ENCODE peak calls at places on chromosome 21, in nine cellular contexts. L is AG10803, N is GM12865, V is lung, Y is cardiac fibroblast, C is OCI-LY7, G is spleen, W is PC-3, R is endothelial cell of umbilical vein. U is an unnamed sample.

GRCh38 chr21:42079008-42079938 is 8.2 kb downstream of the UMODL1 start:
- DNase-seq in Y (no peak), R (no peak), N (no peak), W (no peak), V (no peak), G (peak), L (no peak), C (no peak), U (no peak)

GRCh38 chr21:39452965-39453332 is 1.2 kb downstream of the SH3BGR start:
- DNase-seq in W (no peak), V (no peak), Y (no peak), C (no peak), G (no peak), L (no peak), R (no peak), N (no peak), U (no peak)

GRCh38 chr21:38878394-38879179 is 72.9 kb downstream of the ETS2 start:
- DNase-seq in G (no peak), W (no peak), L (peak), V (no peak), N (no peak), R (no peak), Y (peak), C (no peak), U (no peak)

GRCh38 chr21:37986000-37986399 is 69.7 kb upstream of the KCNJ6 start:
- DNase-seq in C (no peak), R (no peak), Y (no peak), L (no peak), N (no peak), V (no peak), G (no peak), W (no peak), U (no peak)

GRCh38 chr21:40531421-40531820 is 315.5 kb downstream of the DSCAM start:
- DNase-seq in C (no peak), L (no peak), R (no peak), G (no peak), V (no peak), Y (no peak), N (no peak), W (no peak), U (no peak)

GRCh38 chr21:25080161-25080560 is 527.1 kb downstream of the MRPL39 start:
- DNase-seq in L (peak), R (no peak), Y (no peak), C (no peak), N (no peak), G (no peak), W (no peak), V (no peak), U (no peak)

GRCh38 chr21:25657140-25657539 is 18.1 kb downstream of the JAM2 start:
- DNase-seq in N (no peak), V (no peak), G (no peak), W (peak), L (no peak), R (no peak), C (no peak), Y (no peak), U (no peak)

GRCh38 chr21:41564871-41565281 is 56.9 kb upstream of the TMPRSS2 start:
- DNase-seq in Y (peak), G (no peak), N (peak), C (no peak), W (peak), V (peak), L (peak), R (peak), U (peak)

GRCh38 chr21:42980959-42981523 is 6.7 kb downstream of the PKNOX1 start:
- DNase-seq in N (no peak), V (no peak), G (no peak), R (no peak), Y (no peak), C (no peak), W (no peak), L (peak), U (no peak)

GRCh38 chr21:25421327-25422028 is 185.8 kb downstream of the MRPL39 start:
- DNase-seq in W (peak), V (no peak), N (peak), R (peak), G (no peak), C (peak), Y (peak), L (peak), U (no peak)

GRCh38 chr21:37269481-37269880 is 2.3 kb upstream of the VPS26C start:
- DNase-seq in V (no peak), L (no peak), Y (no peak), C (no peak), R (no peak), G (no peak), N (no peak), W (no peak), U (no peak)

GRCh38 chr21:37341254-37341960 is 25.2 kb upstream of the DYRK1A start:
- DNase-seq in L (peak), G (no peak), C (no peak), W (peak), Y (no peak), V (no peak), R (peak), N (no peak), U (no peak)

GRCh38 chr21:25955646-25956045 is 214.9 kb downstream of the APP start:
- DNase-seq in R (no peak), C (no peak), N (no peak), V (no peak), Y (no peak), L (no peak), G (no peak), W (no peak), U (no peak)

GRCh38 chr21:39137248-39138186 is 45.7 kb downstream of the PSMG1 start:
- DNase-seq in L (peak), R (no peak), N (no peak), G (no peak), Y (peak), W (peak), C (no peak), V (no peak), U (no peak)

GRCh38 chr21:28239345-28239744 is 753.3 kb downstream of the LTN1 start:
- DNase-seq in V (no peak), C (no peak), N (no peak), Y (peak), R (no peak), L (no peak), G (no peak), W (no peak), U (no peak)

GRCh38 chr21:27700974-27701614 is 734.2 kb upstream of the ADAMTS5 start:
- DNase-seq in R (peak), C (peak), N (peak), W (peak), V (peak), G (peak), Y (peak), L (peak), U (peak)

GRCh38 chr21:42227909-42228708 is 9.2 kb downstream of the ABCG1 start:
- DNase-seq in N (peak), Y (peak), G (peak), V (peak), L (peak), C (peak), R (peak), W (peak), U (peak)

GRCh38 chr21:37700641-37701202 is 215.5 kb downstream of the KCNJ6 start:
- DNase-seq in V (no peak), Y (peak), R (peak), W (peak), L (peak), G (no peak), N (peak), C (peak), U (peak)

GRCh38 chr21:21807598-21807903 is 809.3 kb downstream of the NCAM2 start:
- DNase-seq in L (no peak), W (no peak), V (no peak), G (no peak), R (no peak), N (no peak), Y (no peak), C (no peak), U (no peak)

GRCh38 chr21:9755611-9756010 is 765.8 kb upstream of the TPTE start:
- DNase-seq in C (no peak), N (no peak), L (no peak), G (no peak), V (no peak), Y (no peak), W (no peak), R (no peak), U (no peak)

GRCh38 chr21:29721242-29721641 is 218.6 kb downstream of the GRIK1 start:
- DNase-seq in W (no peak), L (no peak), G (no peak), N (no peak), V (no peak), C (no peak), Y (no peak), R (no peak), U (no peak)

GRCh38 chr21:38806153-38806941 is 618 bp downstream of the ETS2 start:
- DNase-seq in N (peak), C (peak), W (no peak), L (no peak), Y (no peak), G (peak), R (no peak), V (no peak), U (no peak)

GRCh38 chr21:39397651-39398385 is 47.8 kb downstream of the LCA5L start:
- DNase-seq in N (no peak), W (no peak), R (no peak), C (no peak), G (no peak), L (peak), V (no peak), Y (no peak), U (no peak)

GRCh38 chr21:28419811-28420210 is 572.9 kb downstream of the LTN1 start:
- DNase-seq in C (no peak), N (no peak), Y (no peak), G (no peak), W (peak), V (no peak), L (no peak), R (no peak), U (no peak)

GRCh38 chr21:32544697-32545096 is 40.6 kb downstream of the TCP10L start:
- DNase-seq in N (no peak), G (no peak), R (peak), Y (peak), L (no peak), V (no peak), C (no peak), W (no peak), U (no peak)
- TF ChIP-seq CTCF in N (no peak), G (no peak), R (no peak), Y (no peak), L (no peak), V (no peak), C (no peak), W (no peak), U (no peak)

DNA sequence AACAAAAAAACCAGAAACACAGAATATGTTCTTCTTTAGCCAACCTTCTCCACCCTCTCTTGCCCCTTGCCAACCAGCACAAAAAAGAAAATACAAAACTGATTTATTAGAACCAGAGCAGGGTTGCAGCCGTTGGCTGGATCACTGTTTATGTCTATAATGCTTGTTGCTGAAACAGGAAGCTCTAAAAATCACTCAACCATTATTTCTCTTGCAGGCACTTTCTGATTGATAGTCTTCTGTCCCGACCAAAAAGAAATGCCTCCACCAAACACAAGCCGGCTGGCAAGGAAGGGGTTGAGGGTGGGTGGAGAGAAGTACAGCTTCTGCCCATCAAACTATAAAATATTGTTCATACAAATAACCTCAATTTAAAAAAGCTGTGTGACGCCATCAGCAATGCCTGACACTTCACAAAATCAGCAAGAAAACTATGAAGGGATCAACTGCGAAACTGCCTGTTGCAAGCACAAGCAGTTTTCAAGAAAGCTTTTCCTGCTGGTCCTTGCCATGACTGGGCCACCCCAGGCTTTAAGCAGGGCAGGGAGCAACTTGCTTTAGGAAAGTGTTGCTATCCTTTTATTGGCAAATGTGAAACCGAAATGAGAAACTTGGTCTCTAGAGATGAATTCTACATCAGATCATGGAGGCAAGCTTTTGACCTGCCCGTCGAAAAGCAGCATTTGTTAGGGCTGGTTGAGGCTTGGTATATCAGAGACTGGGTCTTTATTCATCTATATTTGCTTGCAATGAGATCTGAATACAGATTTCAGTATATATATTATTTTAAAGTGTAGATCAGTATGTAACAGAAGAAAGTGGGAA is 174.2 kb downstream of the RUNX1 start:
- DNase-seq in Y (no peak), L (no peak), R (peak), G (no peak), V (no peak), C (peak), N (peak), W (no peak), U (no peak)
- H3K4me3 ChIP-seq in Y (no peak), L (peak), R (no peak), G (no peak), V (no peak), C (peak), N (peak), W (no peak), U (no peak)

GRCh38 chr21:33821580-33822322 is 93.9 kb downstream of the ATP5PO start:
- DNase-seq in W (no peak), C (no peak), L (no peak), Y (no peak), V (no peak), G (no peak), R (no peak), N (no peak), U (no peak)
- TF ChIP-seq CTCF in W (no peak), C (no peak), L (no peak), Y (no peak), V (no peak), G (no peak), R (no peak), N (no peak), U (no peak)

GRCh38 chr21:45329261-45330074 is 41.8 kb upstream of the POFUT2 start:
- DNase-seq in R (no peak), W (peak), Y (no peak), G (peak), C (no peak), L (no peak), V (peak), N (no peak), U (no peak)
- H3K4me3 ChIP-seq in R (no peak), W (peak), Y (no peak), G (no peak), C (no peak), L (no peak), V (no peak), N (no peak), U (no peak)

GRCh38 chr21:32776743-32777142 is 5.2 kb upstream of the PAXBP1 start:
- DNase-seq in W (no peak), V (no peak), R (no peak), C (no peak), L (no peak), Y (no peak), G (no peak), N (no peak), U (no peak)

GRCh38 chr21:32777269-32777668 is 5.7 kb upstream of the PAXBP1 start:
- DNase-seq in W (no peak), N (no peak), G (no peak), R (no peak), C (no peak), V (no peak), Y (no peak), L (no peak), U (no peak)

GRCh38 chr21:32779983-32780382 is 8.4 kb upstream of the PAXBP1 start:
- DNase-seq in C (peak), R (no peak), W (no peak), L (no peak), N (peak), Y (no peak), V (no peak), G (no peak), U (no peak)

DNA sequence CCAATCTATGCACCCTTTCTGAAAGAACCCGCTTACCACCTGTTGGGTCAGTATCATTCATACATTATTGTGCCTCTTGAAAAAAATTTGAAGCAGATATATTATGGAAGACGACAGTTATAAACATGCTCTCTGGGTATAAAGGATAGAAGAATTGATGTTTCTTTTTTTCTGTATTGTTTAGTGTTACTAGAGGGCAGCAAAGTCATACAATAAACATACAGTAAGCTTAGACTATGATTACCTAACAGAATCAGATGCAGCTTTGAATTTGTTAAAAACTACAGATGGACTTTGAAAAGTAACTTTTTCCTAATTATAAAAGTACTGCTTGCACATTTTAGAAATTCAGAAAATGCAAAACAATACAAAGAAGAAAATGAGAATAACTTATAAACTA is 11.1 kb upstream of the PAXBP1 start:
- DNase-seq in G (no peak), V (no peak), C (no peak), N (no peak), R (no peak), W (no peak), L (peak), Y (no peak), U (no peak)
- TF ChIP-seq CTCF in G (no peak), V (no peak), C (peak), N (no peak), R (no peak), W (peak), L (peak), Y (no peak), U (no peak)

U was measured in HFF-Myc.